ENCODE peak calls at places on chromosomes 16 and 17, in six cellular contexts. One of them, this sample, is unnamed.
A peak's percentile ranks its signal among the peaks of the same experiment; 100 is the strongest.

GRCh38 chr17:57569860-57570259 is 175.2 kb downstream of the CCDC182 start:
- DNase-seq in GM23338: no peak
- DNase-seq in neural progenitor cell: no peak
- DNase-seq in A549: no peak
- DNase-seq in choroid plexus epithelial cell: no peak
- DNase-seq in heart left ventricle: no peak
- DNase-seq in this sample: no peak

GRCh38 chr17:61235001-61235820 is 164.4 kb upstream of the TBX2 start:
- DNase-seq in GM23338: no peak
- DNase-seq in neural progenitor cell: no peak
- DNase-seq in A549: no peak
- DNase-seq in choroid plexus epithelial cell: no peak
- DNase-seq in heart left ventricle: no peak
- DNase-seq in this sample: no peak

GRCh38 chr17:3964203-3965122 is at the start of gene ATP2A3:
- DNase-seq in GM23338: peak; percentile 78
- DNase-seq in neural progenitor cell: peak; percentile 51
- DNase-seq in A549: peak; percentile 69
- DNase-seq in choroid plexus epithelial cell: peak; percentile 13
- DNase-seq in heart left ventricle: no peak
- DNase-seq in this sample: peak; percentile 77

GRCh38 chr16:63145411-63145810 is 1109.2 kb upstream of the CDH8 start:
- DNase-seq in GM23338: no peak
- DNase-seq in neural progenitor cell: no peak
- DNase-seq in A549: no peak
- DNase-seq in choroid plexus epithelial cell: no peak
- DNase-seq in heart left ventricle: no peak
- DNase-seq in this sample: peak; percentile 35

GRCh38 chr17:65092262-65092661 is 35.7 kb upstream of the GNA13 start:
- DNase-seq in GM23338: no peak
- DNase-seq in neural progenitor cell: no peak
- DNase-seq in A549: peak; percentile 55
- DNase-seq in choroid plexus epithelial cell: no peak
- DNase-seq in heart left ventricle: no peak
- DNase-seq in this sample: no peak

GRCh38 chr17:81481011-81481799 is 31.4 kb downstream of the ACTG1 start:
- DNase-seq in GM23338: peak; percentile 77
- DNase-seq in neural progenitor cell: peak; percentile 87
- DNase-seq in A549: peak; percentile 87
- DNase-seq in choroid plexus epithelial cell: peak; percentile 65
- DNase-seq in heart left ventricle: peak; percentile 88
- DNase-seq in this sample: peak; percentile 94

GRCh38 chr16:3961449-3961849 is 80.9 kb upstream of the CREBBP start:
- DNase-seq in GM23338: peak; percentile 48
- DNase-seq in neural progenitor cell: no peak
- DNase-seq in A549: peak; percentile 41
- DNase-seq in choroid plexus epithelial cell: peak; percentile 16
- DNase-seq in heart left ventricle: no peak
- DNase-seq in this sample: no peak

GRCh38 chr17:44990994-44991393 is 22.9 kb upstream of the C1QL1 start:
- DNase-seq in GM23338: no peak
- DNase-seq in neural progenitor cell: no peak
- DNase-seq in A549: no peak
- DNase-seq in choroid plexus epithelial cell: no peak
- DNase-seq in heart left ventricle: no peak
- DNase-seq in this sample: no peak

GRCh38 chr17:39486242-39486641 is 25.0 kb downstream of the CDK12 start:
- DNase-seq in GM23338: no peak
- DNase-seq in neural progenitor cell: no peak
- DNase-seq in A549: no peak
- DNase-seq in choroid plexus epithelial cell: peak; percentile 58
- DNase-seq in heart left ventricle: no peak
- DNase-seq in this sample: peak; percentile 43

GRCh38 chr17:59154721-59155438 is at the start of gene SKA2:
- DNase-seq in GM23338: peak; percentile 99
- DNase-seq in neural progenitor cell: peak; percentile 99
- DNase-seq in A549: peak; percentile 95
- DNase-seq in choroid plexus epithelial cell: no peak
- DNase-seq in heart left ventricle: peak; percentile 98
- DNase-seq in this sample: peak; percentile 98

GRCh38 chr17:28119560-28119959 is 77.1 kb downstream of the NLK start:
- DNase-seq in GM23338: no peak
- DNase-seq in neural progenitor cell: no peak
- DNase-seq in A549: no peak
- DNase-seq in choroid plexus epithelial cell: no peak
- DNase-seq in heart left ventricle: no peak
- DNase-seq in this sample: no peak

GRCh38 chr17:1076982-1077302 is 80.0 kb downstream of the TIMM22 start:
- DNase-seq in GM23338: no peak
- DNase-seq in neural progenitor cell: no peak
- DNase-seq in A549: no peak
- DNase-seq in choroid plexus epithelial cell: no peak
- DNase-seq in heart left ventricle: no peak
- DNase-seq in this sample: no peak

GRCh38 chr17:7668482-7668881 is 17.8 kb downstream of the ATP1B2 start:
- DNase-seq in GM23338: no peak
- DNase-seq in neural progenitor cell: no peak
- DNase-seq in A549: no peak
- DNase-seq in choroid plexus epithelial cell: no peak
- DNase-seq in heart left ventricle: no peak
- DNase-seq in this sample: no peak

GRCh38 chr17:81020767-81021497 is 14.0 kb upstream of the BAIAP2 start:
- DNase-seq in GM23338: no peak
- DNase-seq in neural progenitor cell: no peak
- DNase-seq in A549: no peak
- DNase-seq in choroid plexus epithelial cell: peak; percentile 34
- DNase-seq in heart left ventricle: peak; percentile 83
- DNase-seq in this sample: peak; percentile 61

GRCh38 chr16:85152414-85153030 is 40.2 kb upstream of the CIBAR2 start:
- DNase-seq in GM23338: no peak
- DNase-seq in neural progenitor cell: no peak
- DNase-seq in A549: no peak
- DNase-seq in choroid plexus epithelial cell: no peak
- DNase-seq in heart left ventricle: peak; percentile 72
- DNase-seq in this sample: peak; percentile 71
- H3K4me3 ChIP-seq in GM23338: no peak overlapping the region
- H3K4me3 ChIP-seq in neural progenitor cell: no peak overlapping the region
- H3K4me3 ChIP-seq in A549: no peak overlapping the region
- H3K4me3 ChIP-seq in choroid plexus epithelial cell: no peak overlapping the region
- H3K4me3 ChIP-seq in heart left ventricle: no peak overlapping the region
- H3K4me3 ChIP-seq in this sample: no peak overlapping the region

DNA sequence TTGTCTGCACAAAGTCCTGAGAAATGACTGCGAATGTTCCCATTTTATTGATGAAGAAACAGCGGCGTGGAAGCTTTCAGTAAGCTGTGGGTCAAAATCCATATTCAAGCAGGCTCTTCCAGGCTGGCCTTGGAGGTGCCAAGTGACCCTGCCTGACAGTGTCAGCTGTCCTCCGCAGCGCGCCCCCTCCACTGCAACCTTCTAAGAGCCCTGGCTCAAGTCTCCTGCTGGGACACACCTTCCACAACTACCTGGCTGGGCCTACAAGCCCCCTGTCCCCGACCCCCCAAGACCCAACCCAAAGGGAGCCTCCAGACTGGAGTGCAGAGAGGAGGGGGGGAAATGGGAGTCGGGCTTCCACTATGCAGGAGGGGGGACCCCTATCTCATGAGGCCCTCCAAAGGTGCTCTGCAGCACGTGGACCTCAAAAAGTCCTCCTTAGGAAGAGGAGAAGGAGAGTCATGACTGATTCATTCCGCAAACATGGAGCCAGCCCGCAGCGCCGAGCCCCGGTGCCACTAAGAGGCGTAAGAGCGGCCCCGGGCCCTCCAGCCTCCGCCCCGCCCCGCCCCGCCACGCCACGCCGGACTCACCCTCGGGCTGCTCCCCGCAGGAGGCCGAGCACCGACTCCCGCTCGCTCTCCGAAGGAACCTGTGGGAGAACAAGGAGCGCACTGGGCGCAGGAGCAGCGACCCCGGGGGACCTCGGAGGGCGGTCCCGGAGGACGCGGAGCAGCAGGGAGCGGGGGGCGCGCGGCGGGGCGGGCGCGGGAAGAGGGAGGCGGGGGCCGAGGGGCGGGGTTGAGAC is 574 bp downstream of the MPP3 start:
- DNase-seq in GM23338: peak; percentile 54
- DNase-seq in neural progenitor cell: peak; percentile 57
- DNase-seq in A549: peak; percentile 92
- DNase-seq in choroid plexus epithelial cell: peak; percentile 55
- DNase-seq in heart left ventricle: peak; percentile 73
- DNase-seq in this sample: peak; percentile 87
- H3K4me3 ChIP-seq in GM23338: peak overlapping the region; percentile 88
- H3K4me3 ChIP-seq in neural progenitor cell: peak overlapping the region; percentile 78
- H3K4me3 ChIP-seq in A549: peak overlapping the region; percentile 80
- H3K4me3 ChIP-seq in choroid plexus epithelial cell: peak overlapping the region; percentile 69
- H3K4me3 ChIP-seq in heart left ventricle: peak overlapping the region; percentile 64
- H3K4me3 ChIP-seq in this sample: peak overlapping the region; percentile 78

GRCh38 chr16:280552-280951 is at the start of gene ARHGDIG:
- DNase-seq in GM23338: peak; percentile 54
- DNase-seq in neural progenitor cell: peak; percentile 71
- DNase-seq in A549: no peak
- DNase-seq in choroid plexus epithelial cell: no peak
- DNase-seq in heart left ventricle: no peak
- DNase-seq in this sample: no peak

GRCh38 chr16:282944-283744 is at the start of gene PDIA2:
- DNase-seq in GM23338: no peak
- DNase-seq in neural progenitor cell: no peak
- DNase-seq in A549: no peak
- DNase-seq in choroid plexus epithelial cell: no peak
- DNase-seq in heart left ventricle: peak; percentile 70
- DNase-seq in this sample: no peak

GRCh38 chr16:282491-282890 is 473 bp upstream of the PDIA2 start:
- DNase-seq in GM23338: no peak
- DNase-seq in neural progenitor cell: no peak
- DNase-seq in A549: no peak
- DNase-seq in choroid plexus epithelial cell: no peak
- DNase-seq in heart left ventricle: no peak
- DNase-seq in this sample: no peak

GRCh38 chr16:280991-281659 is 734 bp downstream of the ARHGDIG start:
- DNase-seq in GM23338: no peak
- DNase-seq in neural progenitor cell: peak; percentile 32
- DNase-seq in A549: no peak
- DNase-seq in choroid plexus epithelial cell: no peak
- DNase-seq in heart left ventricle: no peak
- DNase-seq in this sample: no peak

DNA sequence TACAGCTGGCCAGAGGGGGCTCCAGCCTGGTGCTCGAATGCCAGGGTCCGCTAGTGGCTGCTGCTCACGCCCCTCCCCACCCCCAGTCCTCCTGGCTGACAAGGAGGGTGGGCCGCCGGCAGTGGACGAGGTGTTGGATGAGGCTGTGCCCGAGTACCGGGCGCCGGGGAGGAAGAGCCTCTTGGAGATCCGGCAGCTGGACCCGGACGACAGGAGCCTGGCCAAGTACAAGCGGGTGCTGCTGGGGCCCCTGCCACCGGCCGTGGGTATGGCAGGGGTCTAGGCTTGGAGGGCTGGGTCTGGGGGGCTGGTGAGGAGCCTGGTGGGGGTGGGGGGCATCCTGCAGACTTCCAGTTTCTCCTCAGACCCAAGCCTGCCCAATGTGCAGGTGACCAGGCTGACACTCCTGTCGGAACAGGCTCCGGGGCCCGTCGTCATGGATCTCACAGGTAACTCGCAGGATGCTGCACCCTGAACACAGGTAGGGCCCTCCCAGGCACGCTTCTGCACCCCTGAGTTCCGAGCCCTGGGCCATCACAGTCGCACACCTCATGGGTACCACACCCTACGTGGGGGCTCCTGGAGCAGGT is 1.2 kb upstream of the PDIA2 start:
- DNase-seq in GM23338: no peak
- DNase-seq in neural progenitor cell: no peak
- DNase-seq in A549: no peak
- DNase-seq in choroid plexus epithelial cell: no peak
- DNase-seq in heart left ventricle: no peak
- DNase-seq in this sample: no peak
- H3K4me3 ChIP-seq in GM23338: peak overlapping the region; percentile 69
- H3K4me3 ChIP-seq in neural progenitor cell: no peak overlapping the region
- H3K4me3 ChIP-seq in A549: no peak overlapping the region
- H3K4me3 ChIP-seq in choroid plexus epithelial cell: no peak overlapping the region
- H3K4me3 ChIP-seq in heart left ventricle: no peak overlapping the region
- H3K4me3 ChIP-seq in this sample: no peak overlapping the region

GRCh38 chr16:53960050-53960812 is 256.3 kb downstream of the FTO start:
- DNase-seq in GM23338: no peak
- DNase-seq in neural progenitor cell: no peak
- DNase-seq in A549: no peak
- DNase-seq in choroid plexus epithelial cell: no peak
- DNase-seq in heart left ventricle: no peak
- DNase-seq in this sample: no peak
- H3K4me3 ChIP-seq in GM23338: no peak overlapping the region
- H3K4me3 ChIP-seq in neural progenitor cell: no peak overlapping the region
- H3K4me3 ChIP-seq in A549: no peak overlapping the region
- H3K4me3 ChIP-seq in choroid plexus epithelial cell: no peak overlapping the region
- H3K4me3 ChIP-seq in heart left ventricle: no peak overlapping the region
- H3K4me3 ChIP-seq in this sample: no peak overlapping the region

DNA sequence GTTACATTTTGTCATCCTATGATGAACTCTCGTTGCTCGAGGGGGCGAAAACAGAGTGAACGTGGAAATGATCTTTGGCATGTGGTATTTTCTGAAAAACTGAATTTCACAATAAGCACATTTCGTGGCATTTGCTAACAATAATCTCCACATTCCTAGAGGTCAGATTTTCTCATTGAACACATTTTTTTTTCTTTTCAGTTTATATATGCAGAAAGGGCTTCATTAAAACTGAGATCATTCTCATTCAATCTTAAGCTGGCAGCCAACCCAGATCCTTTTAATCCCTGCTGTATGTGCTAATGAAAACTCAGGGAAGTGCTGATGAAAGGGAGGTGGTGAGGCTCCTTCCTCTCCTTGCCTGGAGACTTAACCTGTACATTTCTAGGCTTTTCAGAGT is 52.6 kb downstream of the PRKCA start:
- DNase-seq in GM23338: no peak
- DNase-seq in neural progenitor cell: no peak
- DNase-seq in A549: no peak
- DNase-seq in choroid plexus epithelial cell: peak; percentile 67
- DNase-seq in heart left ventricle: no peak
- DNase-seq in this sample: no peak
- H3K4me3 ChIP-seq in GM23338: no peak overlapping the region
- H3K4me3 ChIP-seq in neural progenitor cell: no peak overlapping the region
- H3K4me3 ChIP-seq in A549: no peak overlapping the region
- H3K4me3 ChIP-seq in choroid plexus epithelial cell: no peak overlapping the region
- H3K4me3 ChIP-seq in heart left ventricle: no peak overlapping the region
- H3K4me3 ChIP-seq in this sample: no peak overlapping the region

DNA sequence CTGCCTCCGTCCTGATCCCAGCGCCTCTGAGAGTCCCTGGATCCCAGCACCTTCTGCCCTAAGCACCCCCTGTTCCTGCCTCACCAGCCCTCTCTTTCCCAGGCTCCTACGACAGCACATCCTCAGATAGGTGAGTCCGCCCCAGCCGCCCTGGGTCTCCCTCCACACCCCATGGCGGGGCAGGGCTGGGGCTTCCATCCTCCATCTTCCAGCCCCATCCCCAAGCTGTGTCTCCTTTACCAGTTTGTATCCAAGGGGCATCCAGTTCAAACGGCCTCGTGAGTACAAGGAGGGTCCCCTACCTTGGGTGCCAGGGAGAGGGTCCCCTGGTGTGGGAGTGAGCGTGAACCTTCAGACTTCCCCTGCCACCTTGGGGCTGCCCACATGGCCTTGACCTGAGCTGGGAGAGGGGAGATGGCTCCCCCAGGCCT is 774 bp downstream of the LAT start:
- DNase-seq in GM23338: no peak
- DNase-seq in neural progenitor cell: no peak
- DNase-seq in A549: no peak
- DNase-seq in choroid plexus epithelial cell: no peak
- DNase-seq in heart left ventricle: no peak
- DNase-seq in this sample: no peak
- H3K4me3 ChIP-seq in GM23338: no peak overlapping the region
- H3K4me3 ChIP-seq in neural progenitor cell: no peak overlapping the region
- H3K4me3 ChIP-seq in A549: no peak overlapping the region
- H3K4me3 ChIP-seq in choroid plexus epithelial cell: no peak overlapping the region
- H3K4me3 ChIP-seq in heart left ventricle: no peak overlapping the region
- H3K4me3 ChIP-seq in this sample: no peak overlapping the region

GRCh38 chr16:30340621-30341020 is 14.5 kb downstream of the CD2BP2 start:
- DNase-seq in GM23338: no peak
- DNase-seq in neural progenitor cell: no peak
- DNase-seq in A549: no peak
- DNase-seq in choroid plexus epithelial cell: no peak
- DNase-seq in heart left ventricle: no peak
- DNase-seq in this sample: no peak
- H3K4me3 ChIP-seq in GM23338: no peak overlapping the region
- H3K4me3 ChIP-seq in neural progenitor cell: no peak overlapping the region
- H3K4me3 ChIP-seq in A549: no peak overlapping the region
- H3K4me3 ChIP-seq in choroid plexus epithelial cell: no peak overlapping the region
- H3K4me3 ChIP-seq in heart left ventricle: no peak overlapping the region
- H3K4me3 ChIP-seq in this sample: no peak overlapping the region